ENCODE peak calls at places on chromosome 19, in five cellular contexts. One of them, this sample, is unnamed.

GRCh38 chr19:19758164-19758563 is 25.3 kb upstream of the ZNF14 start:
- DNase-seq in NCI-H1694 treated with DMSO at 0.1 percent for 48 hours: no peak
- DNase-seq in NCI-H510A treated with DMSO at 0.1 percent for 48 hours: no peak
- DNase-seq in fibroblast of mammary gland: no peak
- DNase-seq in choroid plexus epithelial cell: no peak
- DNase-seq in this sample: no peak

GRCh38 chr19:6737873-6738725 is 719 bp upstream of the GPR108 start:
- DNase-seq in NCI-H1694 treated with DMSO at 0.1 percent for 48 hours: no peak
- DNase-seq in NCI-H510A treated with DMSO at 0.1 percent for 48 hours: peak; percentile 53
- DNase-seq in fibroblast of mammary gland: peak; percentile 77
- DNase-seq in choroid plexus epithelial cell: peak; percentile 92
- DNase-seq in this sample: peak; percentile 96

GRCh38 chr19:8423821-8424223 is 10.7 kb downstream of the MARCHF2 start:
- DNase-seq in NCI-H1694 treated with DMSO at 0.1 percent for 48 hours: no peak
- DNase-seq in NCI-H510A treated with DMSO at 0.1 percent for 48 hours: no peak
- DNase-seq in fibroblast of mammary gland: peak; percentile 99
- DNase-seq in choroid plexus epithelial cell: peak; percentile 98
- DNase-seq in this sample: peak; percentile 97

GRCh38 chr19:7670150-7670784 is 1.4 kb downstream of the RETN start:
- DNase-seq in NCI-H1694 treated with DMSO at 0.1 percent for 48 hours: no peak
- DNase-seq in NCI-H510A treated with DMSO at 0.1 percent for 48 hours: no peak
- DNase-seq in fibroblast of mammary gland: no peak
- DNase-seq in choroid plexus epithelial cell: no peak
- DNase-seq in this sample: no peak

GRCh38 chr19:3679138-3679537 is 21.1 kb downstream of the PIP5K1C start:
- DNase-seq in NCI-H1694 treated with DMSO at 0.1 percent for 48 hours: no peak
- DNase-seq in NCI-H510A treated with DMSO at 0.1 percent for 48 hours: no peak
- DNase-seq in fibroblast of mammary gland: no peak
- DNase-seq in choroid plexus epithelial cell: no peak
- DNase-seq in this sample: no peak

GRCh38 chr19:47813304-47813994 is 8.3 kb upstream of the CRX start:
- DNase-seq in NCI-H1694 treated with DMSO at 0.1 percent for 48 hours: peak; percentile 36
- DNase-seq in NCI-H510A treated with DMSO at 0.1 percent for 48 hours: peak; percentile 17
- DNase-seq in fibroblast of mammary gland: peak; percentile 54
- DNase-seq in choroid plexus epithelial cell: peak; percentile 59
- DNase-seq in this sample: peak; percentile 91

GRCh38 chr19:8526345-8527062 is 12.5 kb upstream of the ZNF414 start:
- DNase-seq in NCI-H1694 treated with DMSO at 0.1 percent for 48 hours: no peak
- DNase-seq in NCI-H510A treated with DMSO at 0.1 percent for 48 hours: no peak
- DNase-seq in fibroblast of mammary gland: peak; percentile 87
- DNase-seq in choroid plexus epithelial cell: peak; percentile 93
- DNase-seq in this sample: peak; percentile 95

GRCh38 chr19:57068921-57069697 is 50.7 kb upstream of the USP29 start:
- DNase-seq in NCI-H1694 treated with DMSO at 0.1 percent for 48 hours: no peak
- DNase-seq in NCI-H510A treated with DMSO at 0.1 percent for 48 hours: no peak
- DNase-seq in fibroblast of mammary gland: no peak
- DNase-seq in choroid plexus epithelial cell: no peak
- DNase-seq in this sample: no peak

GRCh38 chr19:2015611-2015950 is at the start of gene BTBD2:
- DNase-seq in NCI-H1694 treated with DMSO at 0.1 percent for 48 hours: no peak
- DNase-seq in NCI-H510A treated with DMSO at 0.1 percent for 48 hours: peak; percentile 12
- DNase-seq in fibroblast of mammary gland: peak; percentile 90
- DNase-seq in choroid plexus epithelial cell: peak; percentile 88
- DNase-seq in this sample: no peak

GRCh38 chr19:8477889-8478288 is 24.6 kb downstream of the PRAM1 start:
- DNase-seq in NCI-H1694 treated with DMSO at 0.1 percent for 48 hours: no peak
- DNase-seq in NCI-H510A treated with DMSO at 0.1 percent for 48 hours: no peak
- DNase-seq in fibroblast of mammary gland: no peak
- DNase-seq in choroid plexus epithelial cell: no peak
- DNase-seq in this sample: no peak

GRCh38 chr19:495440-496332 is 600 bp upstream of the MADCAM1 start:
- DNase-seq in NCI-H1694 treated with DMSO at 0.1 percent for 48 hours: peak; percentile 16
- DNase-seq in NCI-H510A treated with DMSO at 0.1 percent for 48 hours: no peak
- DNase-seq in fibroblast of mammary gland: peak; percentile 49
- DNase-seq in choroid plexus epithelial cell: no peak
- DNase-seq in this sample: no peak

GRCh38 chr19:31185261-31185660 is 164.0 kb downstream of the TSHZ3 start:
- DNase-seq in NCI-H1694 treated with DMSO at 0.1 percent for 48 hours: no peak
- DNase-seq in NCI-H510A treated with DMSO at 0.1 percent for 48 hours: no peak
- DNase-seq in fibroblast of mammary gland: peak; percentile 5
- DNase-seq in choroid plexus epithelial cell: no peak
- DNase-seq in this sample: no peak

GRCh38 chr19:33375760-33376159 is 2.3 kb downstream of the CEBPG start:
- DNase-seq in NCI-H1694 treated with DMSO at 0.1 percent for 48 hours: no peak
- DNase-seq in NCI-H510A treated with DMSO at 0.1 percent for 48 hours: no peak
- DNase-seq in fibroblast of mammary gland: peak; percentile 85
- DNase-seq in choroid plexus epithelial cell: peak; percentile 52
- DNase-seq in this sample: no peak